ENCODE peak calls at places on chromosomes 12 and 14, in eight cellular contexts. C is K562; X is endothelial cell; H is NCI-H187; A is stimulated activated CD4-positive, alpha-beta T cell treated with anti-CD3 and anti-CD28 coated beads, Interleukin-2, amount 100 ng/mL, for 48 hours; M is sciatic nerve; F is LHCN-M2; P is ovary. B is an unnamed sample.

GRCh38 chr12:77940011-77940423 is 109.3 kb downstream of the NAV3 start:
- DNase-seq in M (no peak), A (no peak), P (no peak), X (no peak), C (no peak), F (peak; percentile 89), H (no peak), B (no peak)

GRCh38 chr12:34595749-34596733 is 573.7 kb downstream of the ALG10 start:
- DNase-seq in X (no peak), F (no peak), H (no peak), C (peak; percentile 1), A (no peak), P (no peak), M (peak; percentile 9), B (no peak)

GRCh38 chr12:132153501-132154340 is 9.5 kb downstream of the NOC4L start:
- DNase-seq in A (peak; percentile 63), X (peak; percentile 78), M (no peak), C (peak; percentile 65), H (peak; percentile 76), P (peak; percentile 56), F (peak; percentile 47), B (no peak)

GRCh38 chr14:105941226-105942166 is 415.1 kb downstream of the TMEM121 start:
- DNase-seq in F (no peak), H (no peak), A (no peak), C (no peak), M (no peak), X (no peak), P (no peak), B (no peak)

GRCh38 chr14:68786491-68787234 is 6.2 kb downstream of the ZFP36L1 start:
- DNase-seq in P (no peak), C (no peak), F (peak; percentile 74), M (no peak), H (no peak), A (no peak), X (no peak), B (peak; percentile 68)

GRCh38 chr14:61601923-61602732 is 93.2 kb upstream of the HIF1A start:
- DNase-seq in F (no peak), C (no peak), A (no peak), H (no peak), P (no peak), X (no peak), M (no peak), B (no peak)

GRCh38 chr12:103495783-103496456 is at the start of gene C12orf42:
- DNase-seq in H (peak; percentile 70), M (no peak), A (peak; percentile 15), C (no peak), X (peak; percentile 51), P (no peak), F (peak; percentile 38), B (no peak)

GRCh38 chr14:102510616-102511520 is 1.3 kb upstream of the ANKRD9 start:
- DNase-seq in M (no peak), C (peak; percentile 73), P (no peak), X (peak; percentile 56), H (no peak), F (no peak), A (no peak), B (peak; percentile 63)

GRCh38 chr12:27206801-27207502 is 37.1 kb upstream of the STK38L start:
- DNase-seq in M (no peak), P (no peak), X (no peak), F (no peak), A (no peak), H (no peak), C (no peak), B (no peak)

GRCh38 chr14:99389171-99389826 is 91.4 kb downstream of the SETD3 start:
- DNase-seq in P (peak; percentile 37), X (peak; percentile 62), F (peak; percentile 40), M (no peak), C (peak; percentile 68), A (peak; percentile 55), H (no peak), B (no peak)

GRCh38 chr14:55446833-55447232 is 6.4 kb upstream of the TBPL2 start:
- DNase-seq in C (no peak), H (no peak), F (peak; percentile 64), P (peak; percentile 29), X (no peak), M (no peak), A (no peak), B (no peak)

GRCh38 chr12:94660436-94660835 is 10.1 kb upstream of the TMCC3 start:
- DNase-seq in C (no peak), H (no peak), A (no peak), M (no peak), X (no peak), F (peak; percentile 19), P (no peak), B (no peak)

B was measured in left lung.